ENCODE peak calls at places on chromosomes 5 and 9, in five cellular contexts. R, D, F, A and W are unnamed samples.

GRCh38 chr5:113278976-113279375 is 155.8 kb downstream of the TSSK1B start:
- DNase-seq in R (peak; percentile 55), D (peak; percentile 78), F (no peak), A (no peak), W (no peak)

GRCh38 chr9:128254855-128255759 is 20.7 kb downstream of the GOLGA2 start:
- DNase-seq in R (peak; percentile 76), D (peak; percentile 36), F (peak; percentile 64), A (peak; percentile 16), W (peak; percentile 83)

GRCh38 chr9:115189686-115190085 is 71.7 kb upstream of the TNC start:
- DNase-seq in R (no peak), D (peak; percentile 74), F (no peak), A (no peak), W (no peak)

GRCh38 chr9:8733096-8733954 is 933.7 kb upstream of the DMAC1 start:
- DNase-seq in R (no peak), D (peak; percentile 53), F (no peak), A (no peak), W (peak; percentile 18)

GRCh38 chr9:96071245-96072124 is 196.0 kb downstream of the ERCC6L2 start:
- DNase-seq in R (peak; percentile 51), D (peak; percentile 15), F (peak; percentile 16), A (peak; percentile 16), W (peak; percentile 74)

GRCh38 chr5:59099270-59099994 is 516.6 kb downstream of the RAB3C start:
- DNase-seq in R (peak; percentile 86), D (peak; percentile 88), F (no peak), A (no peak), W (peak; percentile 43)

GRCh38 chr5:113195197-113195715 is 218.7 kb downstream of the DCP2 start:
- DNase-seq in R (no peak), D (no peak), F (no peak), A (no peak), W (no peak)

GRCh38 chr9:122348288-122348777 is 22.5 kb upstream of the PTGS1 start:
- DNase-seq in R (no peak), D (no peak), F (no peak), A (no peak), W (no peak)

GRCh38 chr5:82931110-82931509 is 146.1 kb downstream of the TMEM167A start:
- DNase-seq in R (peak; percentile 34), D (peak; percentile 68), F (no peak), A (no peak), W (no peak)

GRCh38 chr9:14597171-14597799 is 95.9 kb downstream of the ZDHHC21 start:
- DNase-seq in R (no peak), D (no peak), F (no peak), A (no peak), W (no peak)

GRCh38 chr5:623531-623930 is 11.4 kb downstream of the CEP72 start:
- DNase-seq in R (no peak), D (no peak), F (no peak), A (no peak), W (no peak)

GRCh38 chr5:72296251-72296650 is 23.8 kb downstream of the MRPS27 start:
- DNase-seq in R (no peak), D (no peak), F (peak; percentile 29), A (no peak), W (no peak)

GRCh38 chr5:164119806-164120440 is 614.5 kb downstream of the MAT2B start:
- DNase-seq in R (peak; percentile 19), D (peak; percentile 69), F (no peak), A (no peak), W (peak; percentile 5)

GRCh38 chr5:137478043-137478442 is 21.1 kb downstream of the SPOCK1 start:
- DNase-seq in R (no peak), D (no peak), F (no peak), A (no peak), W (no peak)
- H3K4me2 ChIP-seq in R (no peak overlapping the region), D (no peak overlapping the region), F (no peak overlapping the region), A (no peak overlapping the region), W (no peak overlapping the region)

DNA sequence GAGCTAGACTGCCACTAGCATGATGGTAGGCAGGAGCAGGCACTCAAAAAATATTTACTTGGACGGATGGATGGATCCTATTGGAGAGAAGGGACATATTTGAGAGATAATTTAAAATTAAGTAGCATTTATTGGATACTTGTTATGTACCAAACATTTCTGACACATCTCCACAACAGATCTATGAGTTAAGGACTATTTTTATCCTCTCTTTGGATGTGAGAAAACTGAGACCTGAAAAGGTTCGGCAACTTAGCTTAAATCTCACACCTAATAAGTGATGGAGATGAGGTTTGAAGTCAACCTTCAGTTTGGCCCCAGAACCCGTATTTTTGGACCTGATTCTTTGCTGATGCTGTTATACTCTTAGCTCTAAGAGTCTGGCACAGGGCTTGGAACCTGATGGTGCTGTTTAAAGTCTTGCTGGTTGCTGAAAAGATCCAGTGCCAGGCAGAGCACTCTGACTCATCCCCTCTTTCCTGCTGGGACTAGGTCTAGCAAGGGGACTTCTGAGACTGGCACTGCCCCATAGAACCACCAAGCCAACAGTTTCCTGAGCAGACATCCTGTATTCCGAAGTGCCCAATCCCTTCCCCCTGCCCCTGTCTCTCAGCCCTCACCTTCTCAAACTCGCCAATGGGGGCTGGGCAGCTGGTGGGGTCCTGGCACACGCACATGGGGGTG is 15.6 kb downstream of the SPARC start:
- DNase-seq in R (peak; percentile 84), D (peak; percentile 53), F (no peak), A (no peak), W (no peak)
- H3K4me2 ChIP-seq in R (peak overlapping the region; percentile 29), D (peak overlapping the region; percentile 23), F (no peak overlapping the region), A (no peak overlapping the region), W (no peak overlapping the region)

DNA sequence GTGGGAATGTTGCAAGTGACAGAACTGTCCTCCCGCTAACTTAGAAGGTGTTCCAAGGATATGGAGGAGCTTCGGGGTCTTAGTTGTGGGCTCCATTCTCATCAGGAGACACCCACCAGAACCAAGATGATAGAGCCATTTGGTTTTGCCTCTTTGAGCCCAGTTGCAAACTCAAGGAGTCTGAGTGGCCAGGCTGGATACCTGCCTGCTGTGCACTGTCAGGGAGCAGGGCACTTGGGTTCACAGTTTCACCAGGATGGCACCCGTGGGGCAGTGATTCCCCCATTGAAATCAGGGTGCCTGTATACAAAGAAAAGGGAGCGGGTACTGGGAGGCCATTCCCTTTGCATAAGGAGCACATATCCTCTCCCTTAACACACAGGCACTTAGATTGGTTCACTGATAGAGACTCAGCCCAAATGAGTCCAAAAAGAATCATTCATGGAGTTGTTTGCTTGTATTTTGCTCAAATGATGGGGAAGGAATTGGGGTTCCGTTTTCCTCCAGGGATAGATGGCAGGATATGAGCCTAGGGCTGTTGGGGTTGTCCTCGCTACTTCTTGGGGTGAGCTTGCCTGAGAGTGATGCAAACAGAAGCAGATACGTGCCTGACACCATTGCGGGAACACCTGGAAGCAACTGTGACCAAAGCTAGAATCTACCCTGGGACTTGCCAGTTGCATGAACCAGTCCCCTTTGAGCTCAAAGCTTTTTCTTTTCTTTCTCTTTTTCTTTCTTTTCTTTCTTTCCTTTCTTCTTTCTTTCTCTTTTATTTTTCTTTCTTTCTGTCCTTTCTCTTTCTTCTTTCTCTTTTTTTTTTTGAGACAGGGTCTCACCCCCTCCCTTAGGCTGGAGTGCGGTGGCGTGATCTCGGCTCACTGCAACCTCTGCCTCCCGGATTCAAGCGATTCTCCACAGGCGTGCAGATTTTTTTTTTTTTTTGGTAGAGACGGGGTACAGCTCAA is 1.3 kb upstream of the PRR7 start:
- DNase-seq in R (no peak), D (no peak), F (peak; percentile 41), A (no peak), W (no peak)
- H3K4me2 ChIP-seq in R (peak overlapping the region; percentile 69), D (peak overlapping the region; percentile 96), F (peak overlapping the region; percentile 75), A (peak overlapping the region; percentile 99), W (peak overlapping the region; percentile 100)

GRCh38 chr9:113350937-113351336 is 1.6 kb downstream of the BSPRY start:
- DNase-seq in R (no peak), D (no peak), F (peak; percentile 53), A (no peak), W (no peak)

GRCh38 chr9:113352006-113352405 is 2.7 kb downstream of the BSPRY start:
- DNase-seq in R (no peak), D (peak; percentile 8), F (no peak), A (no peak), W (no peak)

GRCh38 chr9:113349434-113350337 is at the start of gene BSPRY:
- DNase-seq in R (peak; percentile 34), D (no peak), F (peak; percentile 25), A (peak; percentile 18), W (peak; percentile 77)

GRCh38 chr9:113350338-113350672 is 964 bp downstream of the BSPRY start:
- DNase-seq in R (no peak), D (no peak), F (no peak), A (no peak), W (no peak)

DNA sequence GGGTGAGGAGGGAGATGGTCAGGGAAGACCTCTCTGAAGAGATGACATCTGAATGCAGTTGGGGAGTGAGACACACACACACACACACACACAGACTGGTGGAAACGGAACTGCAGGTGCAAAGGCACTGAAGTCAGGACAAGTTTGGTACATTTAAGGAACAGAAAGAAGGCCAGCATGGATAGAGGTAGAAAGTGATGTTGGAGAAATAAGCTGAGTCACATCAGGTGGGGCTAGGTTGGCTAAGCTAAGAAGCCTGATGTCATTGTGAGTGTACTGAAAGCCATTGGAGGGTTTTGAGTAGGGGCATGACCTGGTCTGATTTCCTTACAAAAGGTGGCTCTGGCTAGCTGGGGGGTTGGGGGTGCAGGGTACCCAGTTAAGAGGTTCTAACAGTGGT is 3.1 kb downstream of the BSPRY start:
- DNase-seq in R (peak; percentile 14), D (no peak), F (peak; percentile 21), A (no peak), W (no peak)
- H3K4me2 ChIP-seq in R (no peak overlapping the region), D (no peak overlapping the region), F (no peak overlapping the region), A (peak overlapping the region; percentile 40), W (no peak overlapping the region)

DNA sequence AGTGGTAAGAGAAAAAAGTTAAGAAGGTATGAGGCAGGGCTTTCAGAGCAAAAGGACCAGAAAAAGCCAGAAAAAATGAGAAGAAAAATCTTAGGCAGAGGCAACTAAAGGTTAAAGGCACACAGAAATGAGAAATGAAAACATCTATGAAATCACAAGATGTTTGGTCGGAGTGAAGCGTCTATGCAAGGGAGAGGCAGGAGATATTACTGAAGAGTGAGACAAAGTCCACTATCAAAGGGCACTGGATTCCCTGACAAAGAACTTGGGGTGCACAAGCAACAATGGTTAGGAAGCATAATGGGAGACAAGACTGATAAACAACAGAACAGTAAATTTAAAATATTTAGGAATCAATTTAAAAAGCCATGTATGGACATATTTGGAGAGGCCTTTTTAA is 16.9 kb downstream of the PANK3 start:
- DNase-seq in R (no peak), D (no peak), F (no peak), A (no peak), W (no peak)
- H3K4me2 ChIP-seq in R (no peak overlapping the region), D (no peak overlapping the region), F (no peak overlapping the region), A (no peak overlapping the region), W (peak overlapping the region; percentile 20)

DNA sequence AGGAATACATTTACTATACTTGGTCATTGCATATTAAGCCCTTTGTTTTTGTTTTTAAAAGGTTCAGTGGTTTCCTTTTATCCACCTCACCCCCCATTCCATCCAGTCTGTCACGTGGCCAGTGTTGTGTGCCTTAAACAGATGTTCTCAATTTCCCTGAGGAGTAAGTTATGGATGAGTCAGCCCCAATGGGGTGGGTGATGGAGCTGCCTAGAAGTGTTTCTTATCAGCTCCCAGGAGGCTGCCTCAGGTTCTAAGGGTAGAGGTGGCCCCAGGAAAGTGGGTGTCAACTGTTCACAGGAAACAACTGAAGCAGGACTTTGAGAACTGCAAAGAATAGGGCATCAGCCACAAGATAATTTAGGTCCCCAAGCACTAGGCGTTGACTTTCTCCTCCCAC is 41.1 kb downstream of the ACTBL2 start:
- DNase-seq in R (peak; percentile 97), D (peak; percentile 99), F (no peak), A (no peak), W (peak; percentile 73)
- H3K4me2 ChIP-seq in R (peak overlapping the region; percentile 83), D (peak overlapping the region; percentile 41), F (no peak overlapping the region), A (peak overlapping the region; percentile 20), W (peak overlapping the region; percentile 15)

GRCh38 chr5:175638305-175638704 is 19.6 kb upstream of the HRH2 start:
- DNase-seq in R (no peak), D (no peak), F (no peak), A (no peak), W (no peak)
- H3K4me2 ChIP-seq in R (no peak overlapping the region), D (no peak overlapping the region), F (no peak overlapping the region), A (no peak overlapping the region), W (no peak overlapping the region)